ENCODE peak calls at places on chromosomes 2 and 18, in eight cellular contexts. V is stomach, W is heart left ventricle, A is A549, Z is adrenal gland, U is body of pancreas, S is esophagus squamous epithelium, D is sigmoid colon. P is an unnamed sample. For H3K4me1, the result is how much of the 10 kb centered on the place peaks cover.

GRCh38 chr2:239263231-239263936 is 137.4 kb downstream of the HDAC4 start:
- DNase-seq in V (peak), W (no peak), A (no peak), Z (peak), U (no peak), S (no peak), D (peak), P (no peak)

GRCh38 chr2:226862623-226863022 is 26.8 kb downstream of the RHBDD1 start:
- DNase-seq in V (no peak), W (no peak), A (no peak), Z (no peak), U (no peak), S (no peak), D (no peak), P (no peak)

GRCh38 chr2:225559090-225559489 is 159.6 kb downstream of the NYAP2 start:
- DNase-seq in V (no peak), W (no peak), A (no peak), Z (no peak), U (no peak), S (no peak), D (no peak), P (no peak)

GRCh38 chr2:120883607-120884405 is 148.1 kb downstream of the GLI2 start:
- DNase-seq in V (no peak), W (peak), A (no peak), Z (no peak), U (no peak), S (no peak), D (no peak), P (no peak)

GRCh38 chr18:52936931-52937330 is 596.9 kb downstream of the DCC start:
- DNase-seq in V (no peak), W (no peak), A (no peak), Z (no peak), U (no peak), S (no peak), D (no peak), P (no peak)

GRCh38 chr2:231525248-231526163 is 4.7 kb downstream of the NMUR1 start:
- DNase-seq in V (no peak), W (no peak), A (no peak), Z (no peak), U (no peak), S (no peak), D (peak), P (no peak)

GRCh38 chr2:45331034-45331786 is 279.9 kb downstream of the SRBD1 start:
- DNase-seq in V (no peak), W (no peak), A (peak), Z (no peak), U (peak), S (no peak), D (no peak), P (no peak)

GRCh38 chr2:218961651-218962570 is 2.4 kb downstream of the CDK5R2 start:
- DNase-seq in V (no peak), W (no peak), A (no peak), Z (no peak), U (no peak), S (no peak), D (no peak), P (peak)

GRCh38 chr2:188928643-188929042 is 45.5 kb upstream of the COL3A1 start:
- DNase-seq in V (no peak), W (no peak), A (no peak), Z (no peak), U (no peak), S (no peak), D (no peak), P (no peak)

GRCh38 chr18:51907687-51908597 is 432.1 kb upstream of the DCC start:
- DNase-seq in V (no peak), W (no peak), A (no peak), Z (no peak), U (no peak), S (no peak), D (no peak), P (no peak)

GRCh38 chr2:239181601-239182471 is 219.0 kb downstream of the HDAC4 start:
- DNase-seq in V (no peak), W (no peak), A (no peak), Z (peak), U (peak), S (no peak), D (peak), P (no peak)

GRCh38 chr2:65112630-65113029 is 17.3 kb downstream of the RAB1A start:
- DNase-seq in V (no peak), W (no peak), A (no peak), Z (no peak), U (no peak), S (no peak), D (no peak), P (no peak)

GRCh38 chr18:75179819-75180600 is 28.9 kb downstream of the PTGR3 start:
- DNase-seq in V (no peak), W (no peak), A (no peak), Z (no peak), U (no peak), S (no peak), D (no peak), P (no peak)

GRCh38 chr2:17658251-17658843 is 95.3 kb downstream of the SMC6 start:
- DNase-seq in V (no peak), W (no peak), A (no peak), Z (no peak), U (no peak), S (no peak), D (no peak), P (no peak)

GRCh38 chr2:41698787-41699422 is 348.9 kb upstream of the PKDCC start:
- DNase-seq in V (no peak), W (peak), A (peak), Z (peak), U (peak), S (no peak), D (peak), P (no peak)

GRCh38 chr2:5041501-5041900 is 650.7 kb upstream of the SOX11 start:
- DNase-seq in V (no peak), W (no peak), A (no peak), Z (no peak), U (no peak), S (no peak), D (no peak), P (no peak)

GRCh38 chr18:79604205-79604912 is 75.2 kb upstream of the CTDP1 start:
- DNase-seq in V (no peak), W (peak), A (no peak), Z (peak), U (no peak), S (no peak), D (peak), P (no peak)

GRCh38 chr18:79129120-79129519 is 59.9 kb downstream of the ATP9B start:
- DNase-seq in V (no peak), W (no peak), A (no peak), Z (no peak), U (no peak), S (no peak), D (no peak), P (no peak)

GRCh38 chr18:32049393-32050161 is 31.0 kb downstream of the RNF125 start:
- DNase-seq in V (peak), W (peak), A (peak), Z (peak), U (no peak), S (no peak), D (no peak), P (no peak)

GRCh38 chr18:12409466-12409865 is 1.7 kb downstream of the PRELID3A start:
- DNase-seq in V (no peak), W (no peak), A (no peak), Z (no peak), U (no peak), S (no peak), D (no peak), P (no peak)

GRCh38 chr2:69013123-69013836 is at the start of gene ANTXR1:
- DNase-seq in V (peak), W (peak), A (peak), Z (peak), U (no peak), S (no peak), D (peak), P (no peak)

GRCh38 chr2:69538249-69538648 is 101.0 kb upstream of the NFU1 start:
- DNase-seq in V (no peak), W (no peak), A (no peak), Z (no peak), U (no peak), S (no peak), D (no peak), P (no peak)

GRCh38 chr2:113073325-113073834 is 5.6 kb downstream of the IL1F10 start:
- DNase-seq in V (no peak), W (no peak), A (no peak), Z (no peak), U (no peak), S (no peak), D (no peak), P (no peak)

GRCh38 chr2:225948903-225949302 is 549.4 kb downstream of the NYAP2 start:
- DNase-seq in V (no peak), W (no peak), A (no peak), Z (no peak), U (no peak), S (no peak), D (no peak), P (no peak)

GRCh38 chr18:23578067-23578705 is 8.1 kb downstream of the NPC1 start:
- DNase-seq in V (no peak), W (no peak), A (no peak), Z (no peak), U (no peak), S (no peak), D (no peak), P (peak)

GRCh38 chr2:165563468-165564225 is 94.1 kb downstream of the CSRNP3 start:
- DNase-seq in V (no peak), W (no peak), A (peak), Z (no peak), U (no peak), S (no peak), D (no peak), P (no peak)

GRCh38 chr2:197176457-197176964 is 134.1 kb downstream of the ANKRD44 start:
- DNase-seq in V (no peak), W (no peak), A (no peak), Z (no peak), U (no peak), S (no peak), D (no peak), P (no peak)

GRCh38 chr2:197181491-197181890 is 129.1 kb downstream of the ANKRD44 start:
- DNase-seq in V (no peak), W (no peak), A (no peak), Z (no peak), U (no peak), S (no peak), D (no peak), P (no peak)

GRCh38 chr2:197183355-197183754 is 127.2 kb downstream of the ANKRD44 start:
- DNase-seq in V (no peak), W (no peak), A (no peak), Z (no peak), U (no peak), S (no peak), D (no peak), P (no peak)

GRCh38 chr2:197182668-197183067 is 127.9 kb downstream of the ANKRD44 start:
- DNase-seq in V (no peak), W (no peak), A (no peak), Z (no peak), U (no peak), S (no peak), D (no peak), P (no peak)

DNA sequence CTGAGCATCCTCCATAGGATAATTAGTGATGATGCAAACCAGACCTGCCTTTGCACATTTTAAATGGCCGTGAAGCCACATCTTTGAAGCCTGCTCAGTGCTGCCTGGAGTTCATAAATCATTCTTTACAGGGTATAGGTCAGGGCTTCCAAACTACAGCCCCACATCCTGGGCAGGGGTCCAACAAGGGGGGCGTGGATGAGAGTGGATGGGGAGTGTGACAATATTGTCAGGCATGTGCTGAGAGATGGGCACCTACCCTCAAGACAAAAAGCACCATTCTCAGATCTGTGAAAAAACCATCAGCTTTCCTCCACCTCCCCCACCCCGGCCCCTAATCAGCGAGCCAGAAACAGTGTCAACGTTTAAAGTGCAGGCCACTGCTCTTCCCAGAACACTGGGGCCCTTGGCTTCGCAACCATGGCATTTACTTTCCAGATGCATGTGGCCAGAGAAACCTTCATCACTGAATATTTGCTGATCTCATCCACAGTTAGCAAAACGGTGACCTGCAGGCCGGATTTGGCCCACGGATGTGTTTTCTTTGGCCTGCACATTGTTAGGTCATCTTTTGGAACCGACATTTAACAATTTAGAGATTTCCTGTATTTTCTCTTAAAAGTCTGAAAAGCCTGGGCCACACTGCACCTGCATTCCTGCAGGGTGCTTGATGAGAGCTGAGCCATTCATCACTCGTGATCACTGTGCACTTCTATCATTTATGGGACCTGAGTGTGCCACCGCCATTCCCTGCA is 130.7 kb downstream of the ANKRD44 start:
- DNase-seq in V (no peak), W (peak), A (peak), Z (peak), U (no peak), S (no peak), D (peak), P (no peak)
- TF ChIP-seq POLR2A in V (no peak), W (no peak), A (no peak), Z (no peak), U (no peak), S (no peak), D (no peak), P (no peak)

DNA sequence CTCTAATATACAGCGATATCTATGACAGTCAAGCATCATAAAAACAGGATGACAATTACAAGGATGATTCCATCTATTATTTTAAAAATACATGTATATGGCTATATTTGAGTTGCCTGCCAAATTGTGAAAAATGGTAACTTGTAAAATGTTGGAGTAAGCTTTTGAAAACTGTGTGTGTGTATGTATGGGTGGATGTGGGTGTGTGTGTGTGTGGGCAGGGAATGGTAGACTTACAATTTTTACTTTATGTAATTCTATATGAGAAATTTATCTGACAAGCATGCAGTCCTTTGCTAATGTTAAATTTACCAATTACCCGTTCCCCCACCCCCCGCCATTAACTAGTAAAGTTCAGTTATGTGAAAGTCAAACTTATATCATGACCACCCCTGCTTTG is 14.0 kb downstream of the EPHA4 start:
- DNase-seq in V (no peak), W (no peak), A (no peak), Z (no peak), U (no peak), S (no peak), D (no peak), P (no peak)
- H3K4me1 ChIP-seq in V (under half), W (under half), A (under half), Z (under half), U (under half), S (under half), D (under half), P (under half)

GRCh38 chr2:72917138-72917874 is at the start of gene EMX1:
- DNase-seq in V (peak), W (no peak), A (peak), Z (peak), U (peak), S (no peak), D (no peak), P (no peak)
- TF ChIP-seq POLR2A in V (no peak), W (no peak), A (no peak), Z (no peak), U (no peak), S (no peak), D (no peak), P (no peak)

GRCh38 chr18:55275042-55275897 is 312.7 kb downstream of the TCF4 start:
- DNase-seq in V (no peak), W (peak), A (peak), Z (peak), U (no peak), S (no peak), D (no peak), P (no peak)

GRCh38 chr18:55268146-55268545 is 308.9 kb upstream of the CCDC68 start:
- DNase-seq in V (no peak), W (no peak), A (no peak), Z (no peak), U (no peak), S (no peak), D (no peak), P (no peak)

GRCh38 chr18:55269632-55270031 is 310.4 kb upstream of the CCDC68 start:
- DNase-seq in V (no peak), W (no peak), A (no peak), Z (no peak), U (no peak), S (no peak), D (no peak), P (no peak)

GRCh38 chr18:55268629-55269275 is 309.5 kb upstream of the CCDC68 start:
- DNase-seq in V (no peak), W (no peak), A (no peak), Z (no peak), U (no peak), S (no peak), D (no peak), P (no peak)

GRCh38 chr18:55272510-55273243 is 313.4 kb upstream of the CCDC68 start:
- DNase-seq in V (no peak), W (no peak), A (no peak), Z (no peak), U (no peak), S (no peak), D (no peak), P (no peak)
- H3K4me1 ChIP-seq in V (under half), W (under half), A (under half), Z (under half), U (under half), S (under half), D (under half), P (under half)

GRCh38 chr18:44680271-44681038 is at the start of gene SETBP1:
- DNase-seq in V (peak), W (peak), A (peak), Z (peak), U (peak), S (peak), D (peak), P (no peak)
- TF ChIP-seq POLR2A in V (no peak), W (no peak), A (no peak), Z (no peak), U (peak), S (peak), D (no peak), P (no peak)

DNA sequence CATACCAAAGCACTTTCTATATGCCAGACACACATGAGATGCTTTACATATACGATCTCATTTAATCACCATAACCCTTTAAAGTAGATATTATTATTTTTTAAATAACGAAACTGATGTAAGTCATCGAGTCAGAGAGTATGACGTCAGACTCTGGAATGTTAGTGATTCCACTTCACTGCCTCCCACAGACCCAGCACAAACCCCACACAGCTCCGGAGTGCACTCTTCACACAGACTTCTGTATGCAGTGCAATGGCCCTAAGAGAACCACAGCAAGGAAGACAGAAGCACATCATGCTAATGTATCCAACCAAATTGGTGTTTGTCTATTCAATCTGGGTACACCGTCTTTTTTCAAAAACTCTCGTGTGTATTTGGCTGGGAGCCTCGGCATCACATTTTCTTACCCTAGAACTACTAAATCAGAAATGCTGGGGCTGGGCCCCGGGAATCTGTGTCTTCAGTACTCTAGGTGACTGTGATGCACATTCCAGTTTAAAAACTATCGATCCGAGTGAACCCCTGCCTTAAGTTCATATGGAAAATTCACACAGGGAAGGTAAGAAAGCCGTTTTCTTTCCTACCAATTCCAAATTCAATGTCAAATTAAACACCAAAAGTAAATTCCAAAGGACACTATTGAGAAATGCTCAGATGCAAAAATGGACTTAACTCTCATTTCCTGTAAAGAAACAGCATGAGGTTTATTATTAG is 117.7 kb upstream of the ACVR1C start:
- DNase-seq in V (no peak), W (no peak), A (no peak), Z (no peak), U (no peak), S (no peak), D (no peak), P (no peak)
- H3K4me1 ChIP-seq in V (under half), W (under half), A (under half), Z (under half), U (under half), S (under half), D (under half), P (under half)

P was measured in vagina.